ENCODE peak calls at places on chromosomes 16 and 17, in six cellular contexts. G, B, X, R, C and M are unnamed samples.

GRCh38 chr17:17935321-17936271 is 36.6 kb downstream of the TOM1L2 start:
- DNase-seq in G (no peak), B (peak), X (peak), R (no peak), C (no peak), M (peak)

GRCh38 chr17:8311131-8311790 is 1.2 kb downstream of the ARHGEF15 start:
- DNase-seq in G (no peak), B (no peak), X (no peak), R (no peak), C (no peak), M (no peak)

GRCh38 chr17:56506349-56506748 is 87.2 kb upstream of the NOG start:
- DNase-seq in G (no peak), B (no peak), X (no peak), R (no peak), C (no peak), M (no peak)

GRCh38 chr16:50614956-50615727 is 66.0 kb downstream of the SNX20 start:
- DNase-seq in G (no peak), B (peak), X (no peak), R (no peak), C (no peak), M (no peak)

GRCh38 chr16:46830417-46830901 is 521 bp downstream of the C16orf87 start:
- DNase-seq in G (peak), B (peak), X (no peak), R (peak), C (peak), M (no peak)

GRCh38 chr17:77011173-77012011 is 129.4 kb upstream of the SEC14L1 start:
- DNase-seq in G (peak), B (peak), X (no peak), R (peak), C (peak), M (no peak)

GRCh38 chr16:81767987-81768592 is 11.0 kb upstream of the PLCG2 start:
- DNase-seq in G (no peak), B (no peak), X (no peak), R (no peak), C (no peak), M (no peak)

GRCh38 chr16:82432261-82432660 is 194.5 kb upstream of the CDH13 start:
- DNase-seq in G (no peak), B (peak), X (peak), R (no peak), C (no peak), M (no peak)

GRCh38 chr17:69560987-69561441 is 146.5 kb downstream of the MAP2K6 start:
- DNase-seq in G (no peak), B (peak), X (no peak), R (no peak), C (no peak), M (no peak)

GRCh38 chr17:57879437-57880085 is 29.7 kb upstream of the MRPS23 start:
- DNase-seq in G (no peak), B (no peak), X (peak), R (no peak), C (no peak), M (no peak)